ENCODE peak calls at places on chromosomes 13 and 19, in four cellular contexts. I, G, W and Y are unnamed samples.

GRCh38 chr13:45827318-45827717 is 24.2 kb downstream of the SIAH3 start:
- DNase-seq in I (no peak), G (no peak), W (no peak), Y (no peak)

GRCh38 chr13:23598371-23598770 is 28.2 kb downstream of the TNFRSF19 start:
- DNase-seq in I (no peak), G (no peak), W (no peak), Y (no peak)

GRCh38 chr19:6452899-6453298 is 6.7 kb downstream of the SLC25A23 start:
- DNase-seq in I (no peak), G (no peak), W (no peak), Y (no peak)

GRCh38 chr13:98097749-98098148 is 45.1 kb upstream of the FARP1 start:
- DNase-seq in I (no peak), G (no peak), W (no peak), Y (no peak)

GRCh38 chr13:87426737-87427136 is 244.4 kb upstream of the SLITRK5 start:
- DNase-seq in I (no peak), G (no peak), W (no peak), Y (no peak)

GRCh38 chr19:46299004-46299509 is 2.2 kb downstream of the HIF3A start:
- DNase-seq in I (peak; percentile 7), G (peak; percentile 95), W (peak; percentile 54), Y (no peak)

GRCh38 chr19:28694812-28695211 is 518.1 kb downstream of the UQCRFS1 start:
- DNase-seq in I (no peak), G (no peak), W (no peak), Y (no peak)

GRCh38 chr13:42084722-42085121 is 36.3 kb downstream of the DGKH start:
- DNase-seq in I (no peak), G (no peak), W (no peak), Y (no peak)

GRCh38 chr19:12546903-12547302 is 4.4 kb downstream of the ZNF564 start:
- DNase-seq in I (no peak), G (no peak), W (no peak), Y (no peak)

DNA sequence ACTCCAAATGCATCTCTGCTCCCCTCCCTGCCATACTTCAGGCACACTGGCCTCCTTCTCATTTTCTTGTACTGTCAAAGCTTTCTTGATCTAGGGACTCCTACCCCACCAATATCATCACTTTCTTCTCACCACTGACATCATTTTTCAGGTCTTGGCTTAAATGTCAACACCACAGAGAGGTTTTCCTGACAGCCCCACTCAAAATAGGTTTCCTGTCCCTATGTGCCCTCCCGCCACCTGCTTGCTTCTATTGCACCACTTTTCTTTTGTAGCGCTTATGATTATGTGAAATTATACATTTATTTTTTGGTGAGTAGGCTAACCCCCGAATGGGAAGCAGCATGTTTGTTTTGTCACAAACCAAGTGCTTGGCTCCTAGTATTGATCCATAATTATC is 164.6 kb downstream of the NDFIP2 start:
- DNase-seq in I (no peak), G (no peak), W (no peak), Y (no peak)
- TF ChIP-seq HMGXB4 in I (no peak), G (no peak), W (no peak), Y (no peak)

DNA sequence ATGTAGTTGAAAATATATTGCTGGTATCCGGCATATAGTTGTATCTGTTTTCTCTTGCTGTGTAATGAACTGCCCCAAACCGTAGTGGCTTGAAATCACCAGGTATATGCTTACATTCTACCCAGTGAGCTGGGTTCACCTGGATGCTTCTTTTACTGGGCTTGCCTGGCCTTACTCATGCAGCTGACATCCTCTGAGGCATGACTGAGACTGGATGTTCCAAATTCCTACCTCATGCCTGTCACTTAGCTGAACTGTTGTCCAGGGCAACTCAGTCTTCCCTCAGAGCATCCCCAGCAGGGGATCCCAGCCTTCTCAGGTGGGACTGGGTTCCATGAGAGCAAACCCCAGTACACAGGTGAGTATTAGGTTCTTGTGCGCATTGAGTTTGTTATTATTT is 66.8 kb downstream of the IFT88 start:
- DNase-seq in I (no peak), G (no peak), W (no peak), Y (no peak)
- TF ChIP-seq HMGXB4 in I (no peak), G (no peak), W (no peak), Y (no peak)

DNA sequence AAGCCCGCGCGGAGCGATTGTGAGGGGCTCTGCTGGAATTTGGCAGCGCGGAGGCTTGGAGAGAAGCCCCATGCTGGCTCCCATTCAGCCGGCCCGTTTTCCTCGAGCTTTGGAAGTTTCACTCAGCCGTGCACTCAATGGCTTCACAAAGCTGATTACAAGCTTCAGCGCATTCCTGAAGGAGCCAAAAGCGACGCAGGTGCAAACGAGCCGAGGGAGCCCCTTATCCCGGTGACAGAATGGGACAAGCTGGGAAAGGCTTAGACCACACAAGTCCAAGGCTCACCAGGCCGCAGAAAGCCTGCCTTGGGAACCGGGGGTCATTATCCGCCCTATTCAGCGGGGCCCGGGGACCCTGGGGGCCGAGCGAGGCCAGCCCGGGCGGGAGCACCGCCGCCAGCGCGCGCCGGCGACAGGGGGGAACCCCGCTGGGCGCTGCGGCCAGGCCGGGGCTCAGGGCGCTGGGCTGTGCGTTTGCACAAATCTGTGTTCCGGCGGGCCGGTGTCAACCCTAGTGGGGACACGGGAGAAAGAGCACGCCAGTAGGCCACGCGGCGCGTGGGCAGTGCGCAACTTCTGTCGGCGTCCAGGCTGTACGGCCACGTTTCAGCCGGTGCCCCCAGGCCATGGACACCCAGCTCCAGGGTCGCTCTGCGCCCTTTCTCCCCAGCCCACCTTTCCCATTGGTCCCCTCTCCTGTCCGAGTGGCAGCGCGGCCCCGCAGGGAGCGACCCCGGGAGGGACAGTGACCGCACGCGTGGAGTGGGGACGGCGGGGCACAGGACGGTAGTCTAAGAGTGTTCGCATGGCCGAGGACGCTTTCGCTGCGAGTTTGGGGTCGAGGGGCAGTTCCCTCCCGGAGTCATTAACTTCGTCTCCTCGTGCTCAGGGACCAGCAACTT is 37.3 kb downstream of the SOX1 start:
- DNase-seq in I (no peak), G (no peak), W (no peak), Y (peak; percentile 66)
- TF ChIP-seq HMGXB4 in I (no peak), G (no peak), W (no peak), Y (no peak)

DNA sequence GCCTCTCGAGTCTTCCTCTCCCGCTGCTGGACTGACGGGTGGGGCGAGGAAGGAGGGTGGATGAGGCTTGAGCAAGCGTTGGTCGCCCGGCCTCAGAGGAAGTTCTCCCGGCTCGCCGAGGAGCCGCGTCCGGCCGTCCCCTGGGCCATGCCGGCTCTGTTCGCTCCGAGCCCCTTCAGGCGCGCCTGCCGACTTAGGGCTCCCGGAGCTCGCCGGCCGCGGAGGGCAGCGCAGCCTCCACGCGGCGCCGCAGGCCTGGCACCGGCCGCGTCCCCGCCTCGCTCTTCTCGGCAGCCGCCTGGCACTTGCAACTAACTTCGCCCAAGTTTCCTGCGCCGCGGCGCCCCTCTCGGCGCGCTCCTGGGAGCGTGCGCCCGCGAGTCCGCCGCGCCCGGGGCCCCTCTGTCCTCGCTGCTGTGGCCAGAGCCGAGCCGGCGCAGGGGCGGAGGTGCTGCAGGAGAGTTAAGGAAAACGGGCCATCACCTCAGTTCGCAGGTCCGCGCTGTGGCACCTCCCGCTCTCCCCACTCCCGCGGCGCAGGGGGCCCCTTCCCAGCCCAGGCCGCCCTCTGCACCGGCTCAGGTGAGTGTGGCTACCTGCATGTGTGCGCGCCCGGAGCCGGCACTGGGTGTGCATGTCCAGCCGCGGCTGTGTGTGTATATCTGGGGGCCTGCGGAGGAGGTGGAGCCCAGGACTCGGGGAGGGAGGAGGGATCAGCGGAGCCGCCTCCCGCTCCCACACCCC is 639 bp upstream of the SOX21 start:
- DNase-seq in I (no peak), G (no peak), W (no peak), Y (peak; percentile 59)
- TF ChIP-seq HMGXB4 in I (no peak), G (no peak), W (no peak), Y (peak; percentile 77)

GRCh38 chr13:39035799-39036198 is 2.1 kb downstream of the PROSER1 start:
- DNase-seq in I (peak; percentile 3), G (no peak), W (no peak), Y (no peak)
- TF ChIP-seq HMGXB4 in I (no peak), G (no peak), W (no peak), Y (no peak)

GRCh38 chr13:60654405-60654804 is 257.4 kb downstream of the TDRD3 start:
- DNase-seq in I (peak; percentile 6), G (no peak), W (peak; percentile 16), Y (peak; percentile 49)
- TF ChIP-seq HMGXB4 in I (no peak), G (no peak), W (no peak), Y (no peak)

DNA sequence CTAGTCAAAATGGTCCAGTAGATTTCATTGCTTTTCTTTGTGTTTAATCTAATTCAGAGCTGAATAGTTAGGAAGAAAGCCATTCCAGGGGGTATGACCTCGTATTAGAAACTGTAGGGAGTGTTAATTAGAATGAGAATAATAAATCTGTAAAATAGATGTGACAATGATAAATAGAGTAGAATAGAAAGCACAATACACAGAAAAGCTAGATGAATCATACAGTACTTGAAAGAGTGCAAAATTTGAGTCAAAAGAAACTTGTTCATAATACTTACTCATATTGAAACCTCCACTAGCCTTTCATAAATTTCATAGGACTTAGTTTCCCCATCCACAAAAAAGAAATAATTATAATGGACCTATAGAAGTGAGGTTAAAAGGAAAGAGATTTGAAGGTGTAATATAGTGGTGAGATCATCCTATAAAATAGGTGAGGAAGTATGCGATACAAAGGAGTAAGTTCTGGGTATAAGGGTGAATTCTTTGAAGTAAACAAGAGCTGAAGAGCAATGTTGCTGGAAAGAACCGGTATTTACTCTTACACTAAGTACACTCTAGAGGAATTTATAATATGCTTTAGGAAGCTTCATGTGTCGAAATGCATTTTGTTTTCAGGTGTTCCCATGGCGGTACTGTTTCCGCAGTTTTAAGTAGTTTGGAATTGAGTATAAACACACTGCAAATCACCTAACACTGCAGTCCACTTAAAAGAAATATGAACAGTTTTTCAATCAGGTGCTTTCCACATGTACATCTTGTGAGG is 21.9 kb downstream of the PCDH17 start:
- DNase-seq in I (no peak), G (no peak), W (peak; percentile 5), Y (no peak)
- TF ChIP-seq HMGXB4 in I (no peak), G (no peak), W (no peak), Y (no peak)

GRCh38 chr13:40974460-40975407 is 44.4 kb downstream of the ELF1 start:
- DNase-seq in I (peak; percentile 81), G (peak; percentile 25), W (peak; percentile 65), Y (no peak)
- TF ChIP-seq HMGXB4 in I (no peak), G (no peak), W (no peak), Y (no peak)

DNA sequence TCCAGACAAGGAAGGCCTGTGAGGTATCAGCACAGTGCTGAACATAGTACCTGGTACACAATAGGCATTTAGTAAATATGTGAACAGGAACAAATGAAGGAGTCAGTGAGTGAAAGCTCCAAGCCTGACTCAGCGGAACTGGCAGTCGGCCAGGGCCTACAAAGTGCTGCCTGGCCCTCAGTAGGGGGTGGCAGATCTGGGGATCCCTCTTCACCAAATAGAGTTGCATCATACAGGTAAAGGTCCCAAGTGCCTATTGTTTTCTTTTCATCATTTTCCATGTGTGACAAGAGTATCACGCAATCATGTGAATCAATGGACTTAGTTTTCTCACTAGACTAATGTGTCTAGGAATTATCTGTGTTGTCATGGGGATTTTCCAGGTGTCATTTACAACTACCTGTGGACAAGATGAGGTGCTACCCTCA is 9.2 kb downstream of the CYP2B6 start:
- DNase-seq in I (peak; percentile 37), G (peak; percentile 28), W (peak; percentile 55), Y (no peak)
- TF ChIP-seq HMGXB4 in I (no peak), G (no peak), W (no peak), Y (no peak)